ENCODE peak calls at places on chromosomes 2 and 18, in five cellular contexts. W is HCT116, P is sigmoid colon, A is left ventricle myocardium inferior, X is tibial nerve. U is an unnamed sample.
A peak's percentile ranks its signal among the peaks of the same experiment; 100 is the strongest.

GRCh38 chr2:27086090-27086721 is 366 bp upstream of the KHK start:
- DNase-seq in W (peak; percentile 77), P (peak; percentile 97), A (peak; percentile 96), X (peak; percentile 93), U (peak; percentile 99)

GRCh38 chr2:157792345-157793052 is 83.6 kb downstream of the ACVR1 start:
- DNase-seq in W (no peak), P (no peak), A (no peak), X (no peak), U (no peak)

GRCh38 chr18:75073654-75074053 is 135.3 kb downstream of the PTGR3 start:
- DNase-seq in W (no peak), P (no peak), A (no peak), X (no peak), U (no peak)

GRCh38 chr18:75896865-75897264 is 469.4 kb upstream of the SMIM21 start:
- DNase-seq in W (peak; percentile 22), P (no peak), A (no peak), X (no peak), U (no peak)

GRCh38 chr2:237500681-237501424 is 13.8 kb downstream of the MLPH start:
- DNase-seq in W (peak; percentile 94), P (no peak), A (no peak), X (no peak), U (no peak)

GRCh38 chr2:16643099-16643498 is 22.5 kb downstream of the CYRIA start:
- DNase-seq in W (no peak), P (no peak), A (no peak), X (no peak), U (no peak)

GRCh38 chr2:52520646-52521045 is 1247.0 kb upstream of the CHAC2 start:
- DNase-seq in W (no peak), P (no peak), A (no peak), X (no peak), U (no peak)

GRCh38 chr18:76708036-76708726 is 114.2 kb upstream of the ZNF236 start:
- DNase-seq in W (no peak), P (no peak), A (no peak), X (no peak), U (no peak)

GRCh38 chr2:110751642-110752041 is 19.3 kb downstream of the ACOXL start:
- DNase-seq in W (no peak), P (no peak), A (no peak), X (no peak), U (no peak)

GRCh38 chr2:7363906-7364305 is 446.7 kb downstream of the RNF144A start:
- DNase-seq in W (no peak), P (no peak), A (no peak), X (no peak), U (no peak)

GRCh38 chr2:30149976-30150375 is 3.2 kb downstream of the YPEL5 start:
- DNase-seq in W (no peak), P (no peak), A (no peak), X (no peak), U (no peak)

GRCh38 chr18:51137891-51138290 is 59.6 kb downstream of the MEX3C start:
- DNase-seq in W (no peak), P (no peak), A (no peak), X (no peak), U (no peak)

GRCh38 chr2:119004602-119005001 is 62.6 kb downstream of the MARCO start:
- DNase-seq in W (no peak), P (no peak), A (no peak), X (no peak), U (no peak)

GRCh38 chr2:104856086-104856972 is 2.4 kb downstream of the POU3F3 start:
- DNase-seq in W (no peak), P (no peak), A (no peak), X (no peak), U (no peak)

GRCh38 chr2:102942098-102942497 is 180.3 kb downstream of the TMEM182 start:
- DNase-seq in W (no peak), P (no peak), A (no peak), X (no peak), U (no peak)

GRCh38 chr18:79829136-79829854 is 31.6 kb downstream of the KCNG2 start:
- DNase-seq in W (no peak), P (no peak), A (no peak), X (no peak), U (no peak)

GRCh38 chr2:138421971-138422335 is 79.6 kb upstream of the SPOPL start:
- DNase-seq in W (peak; percentile 55), P (no peak), A (no peak), X (no peak), U (no peak)

GRCh38 chr2:237693281-237694039 is 66.1 kb downstream of the LRRFIP1 start:
- DNase-seq in W (no peak), P (peak; percentile 69), A (no peak), X (no peak), U (peak; percentile 42)

GRCh38 chr2:26890341-26891000 is 42.5 kb downstream of the DPYSL5 start:
- DNase-seq in W (no peak), P (no peak), A (no peak), X (no peak), U (no peak)

DNA sequence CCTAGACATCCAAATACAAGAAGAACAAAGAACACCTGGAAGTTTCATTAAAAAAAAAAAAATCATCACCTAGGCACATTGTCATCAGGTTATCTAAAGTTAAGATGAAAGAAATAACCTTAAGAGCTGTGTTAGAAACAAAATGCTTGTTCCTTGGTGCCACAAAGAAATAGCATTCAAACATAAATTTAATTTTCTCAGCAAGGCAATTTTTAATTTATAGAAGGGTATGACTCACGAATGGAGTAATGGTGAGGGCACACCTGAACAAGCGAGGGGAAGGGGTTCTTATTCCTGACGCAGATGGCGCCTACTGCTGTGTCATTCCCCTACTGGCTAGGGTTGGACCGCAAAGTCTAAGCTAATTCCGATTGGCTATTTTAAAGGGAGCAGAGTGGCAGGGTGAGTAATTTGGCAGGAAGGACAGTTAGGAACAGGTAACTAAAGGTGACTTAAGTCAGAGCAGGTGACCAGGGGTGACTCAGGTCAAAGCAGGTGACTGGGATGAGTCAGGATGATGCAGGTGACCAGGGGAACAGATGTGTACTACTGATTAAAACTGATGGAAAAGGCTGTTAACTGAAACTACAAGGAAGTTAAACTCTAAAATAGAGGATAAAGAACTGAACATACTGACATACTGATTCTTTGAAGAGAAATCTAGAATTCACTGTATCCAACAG is 30.0 kb upstream of the TWSG1 start:
- DNase-seq in W (no peak), P (no peak), A (no peak), X (no peak), U (no peak)
- TF ChIP-seq CTCF in W (no peak), P (no peak), A (no peak), X (no peak), U (no peak)

GRCh38 chr2:72144746-72145657 is 2.7 kb downstream of the CYP26B1 start:
- DNase-seq in W (peak; percentile 58), P (peak; percentile 76), A (peak; percentile 48), X (peak; percentile 59), U (no peak)
- H3K4me1 ChIP-seq in W (peaks cover 18% of the 10 kb centered on the region), P (peaks cover 69% of the 10 kb centered on the region), A (peaks cover 76% of the 10 kb centered on the region), X (peaks cover 61% of the 10 kb centered on the region), U (peaks cover 47% of the 10 kb centered on the region)

DNA sequence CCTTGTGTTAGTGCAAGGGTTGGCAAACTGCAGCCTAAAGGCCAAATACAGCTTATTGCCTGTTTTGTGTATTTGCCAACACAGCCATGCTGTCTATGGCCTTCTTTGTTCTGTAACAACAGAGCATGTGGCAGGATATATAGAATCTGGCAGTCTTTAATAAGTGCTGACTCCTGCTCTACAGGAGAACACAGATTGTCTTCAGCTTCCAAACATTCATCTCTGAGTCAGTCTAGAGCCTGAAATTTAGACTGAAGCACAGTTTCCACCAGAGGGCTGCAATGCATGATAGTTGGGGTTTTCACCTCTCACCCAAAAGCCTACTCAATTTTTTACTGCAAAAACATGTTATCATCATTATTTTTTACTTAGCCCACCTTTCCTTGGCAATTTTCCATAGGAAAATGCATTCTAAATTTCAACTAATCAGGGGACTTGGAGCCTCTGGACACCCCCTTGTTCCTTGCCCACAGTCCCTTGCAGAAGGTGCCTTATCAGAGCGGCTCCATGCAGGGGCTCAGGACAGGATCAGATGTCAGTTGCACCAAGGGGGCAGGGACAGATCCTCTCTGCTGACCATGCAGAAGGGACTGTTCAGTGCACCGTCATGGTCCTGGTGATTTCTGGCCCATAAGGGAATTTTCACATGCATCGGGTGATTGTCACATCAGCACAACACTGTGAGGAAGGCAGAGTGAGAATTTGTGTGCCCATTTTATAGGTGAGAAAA is 12.4 kb downstream of the IL37 start:
- DNase-seq in W (no peak), P (no peak), A (no peak), X (no peak), U (no peak)
- TF ChIP-seq CTCF in W (no peak), P (no peak), A (no peak), X (no peak), U (no peak)

GRCh38 chr2:37854676-37855282 is 70.3 kb upstream of the RMDN2 start:
- DNase-seq in W (no peak), P (no peak), A (no peak), X (no peak), U (no peak)
- H3K4me1 ChIP-seq in W (no peaks in the 10 kb centered on the region), P (peaks cover 53% of the 10 kb centered on the region), A (peaks cover 71% of the 10 kb centered on the region), X (peaks cover 4% of the 10 kb centered on the region), U (peaks cover 13% of the 10 kb centered on the region)